ENCODE peak calls at places on chromosomes 3 and 15, in ten cellular contexts. Z, L, P, D, N, K, J, Q, A and I are unnamed samples.

GRCh38 chr15:59401810-59402569 is 29.3 kb upstream of the MYO1E start:
- DNase-seq in Z (no peak), L (no peak), P (no peak), D (no peak), N (no peak), K (no peak), J (no peak), Q (no peak), A (no peak), I (no peak)

GRCh38 chr15:83999396-84000120 is 236.0 kb upstream of the GOLGA6L4 start:
- DNase-seq in Z (no peak), L (no peak), P (no peak), D (peak; percentile 2), N (no peak), K (no peak), J (no peak), Q (no peak), A (no peak), I (no peak)

GRCh38 chr3:134392336-134392983 is 18.2 kb upstream of the AMOTL2 start:
- DNase-seq in Z (no peak), L (peak; percentile 69), P (no peak), D (peak; percentile 34), N (no peak), K (no peak), J (no peak), Q (no peak), A (no peak), I (no peak)

GRCh38 chr3:12553921-12554391 is 2.9 kb upstream of the MKRN2 start:
- DNase-seq in Z (no peak), L (peak; percentile 15), P (no peak), D (no peak), N (peak; percentile 24), K (peak; percentile 38), J (no peak), Q (no peak), A (peak; percentile 23), I (no peak)

GRCh38 chr3:157369712-157370447 is 66.8 kb upstream of the PTX3 start:
- DNase-seq in Z (no peak), L (no peak), P (no peak), D (no peak), N (peak; percentile 45), K (no peak), J (no peak), Q (no peak), A (no peak), I (no peak)

GRCh38 chr15:59255647-59256380 is 49.2 kb downstream of the LDHAL6B start:
- DNase-seq in Z (peak; percentile 22), L (no peak), P (no peak), D (peak; percentile 5), N (no peak), K (no peak), J (no peak), Q (no peak), A (peak; percentile 3), I (no peak)

GRCh38 chr3:31908391-31909097 is 72.5 kb downstream of the OSBPL10 start:
- DNase-seq in Z (no peak), L (no peak), P (no peak), D (peak; percentile 14), N (no peak), K (no peak), J (no peak), Q (no peak), A (no peak), I (no peak)

GRCh38 chr15:50484781-50485180 is 60.6 kb downstream of the USP8 start:
- DNase-seq in Z (no peak), L (no peak), P (no peak), D (no peak), N (no peak), K (no peak), J (no peak), Q (no peak), A (no peak), I (no peak)

GRCh38 chr3:32176989-32177701 is 61.3 kb upstream of the CMTM8 start:
- DNase-seq in Z (peak; percentile 78), L (peak; percentile 23), P (peak; percentile 67), D (peak; percentile 37), N (peak; percentile 64), K (no peak), J (no peak), Q (peak; percentile 56), A (peak; percentile 81), I (no peak)

GRCh38 chr15:95146476-95146875 is 915.1 kb downstream of the MCTP2 start:
- DNase-seq in Z (no peak), L (no peak), P (no peak), D (no peak), N (no peak), K (no peak), J (no peak), Q (no peak), A (no peak), I (no peak)

GRCh38 chr3:27723803-27724458 is 1.8 kb upstream of the EOMES start:
- DNase-seq in Z (no peak), L (no peak), P (peak; percentile 17), D (no peak), N (peak; percentile 39), K (no peak), J (no peak), Q (no peak), A (no peak), I (no peak)

GRCh38 chr3:184353546-184353941 is 7.9 kb downstream of the CLCN2 start:
- DNase-seq in Z (no peak), L (no peak), P (no peak), D (no peak), N (no peak), K (no peak), J (no peak), Q (no peak), A (no peak), I (no peak)

GRCh38 chr3:99747915-99748314 is 69.7 kb upstream of the CMSS1 start:
- DNase-seq in Z (peak; percentile 24), L (peak; percentile 21), P (no peak), D (peak; percentile 32), N (peak; percentile 27), K (no peak), J (no peak), Q (no peak), A (no peak), I (no peak)

GRCh38 chr3:161031134-161031533 is 74.0 kb downstream of the B3GALNT1 start:
- DNase-seq in Z (no peak), L (no peak), P (no peak), D (no peak), N (no peak), K (no peak), J (no peak), Q (no peak), A (no peak), I (no peak)

DNA sequence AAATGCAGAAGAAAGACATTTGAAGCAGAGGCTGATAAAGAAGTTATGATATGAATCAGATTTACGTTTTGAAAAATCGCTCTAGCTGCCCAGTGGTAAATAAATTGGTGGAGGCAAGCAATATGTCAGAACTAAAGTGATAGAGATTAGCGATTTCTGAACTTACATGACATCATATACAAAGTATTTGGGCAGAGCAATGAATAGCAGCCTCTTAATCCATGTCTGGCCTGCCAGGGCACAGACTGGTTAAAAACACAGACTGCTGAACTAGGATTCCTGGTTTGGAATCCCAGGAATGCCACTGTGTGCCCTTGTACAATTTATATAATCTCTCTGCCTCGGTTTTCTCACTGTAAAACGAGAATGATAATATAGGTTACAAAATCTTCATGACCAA is 243.1 kb upstream of the SETMAR start:
- DNase-seq in Z (no peak), L (peak; percentile 24), P (no peak), D (no peak), N (peak; percentile 43), K (no peak), J (no peak), Q (no peak), A (no peak), I (no peak)
- H3K27ac ChIP-seq in Z (no peak overlapping the region), L (no peak overlapping the region), P (no peak overlapping the region), D (no peak overlapping the region), N (no peak overlapping the region), K (no peak overlapping the region), J (no peak overlapping the region), Q (no peak overlapping the region), A (no peak overlapping the region), I (no peak overlapping the region)

DNA sequence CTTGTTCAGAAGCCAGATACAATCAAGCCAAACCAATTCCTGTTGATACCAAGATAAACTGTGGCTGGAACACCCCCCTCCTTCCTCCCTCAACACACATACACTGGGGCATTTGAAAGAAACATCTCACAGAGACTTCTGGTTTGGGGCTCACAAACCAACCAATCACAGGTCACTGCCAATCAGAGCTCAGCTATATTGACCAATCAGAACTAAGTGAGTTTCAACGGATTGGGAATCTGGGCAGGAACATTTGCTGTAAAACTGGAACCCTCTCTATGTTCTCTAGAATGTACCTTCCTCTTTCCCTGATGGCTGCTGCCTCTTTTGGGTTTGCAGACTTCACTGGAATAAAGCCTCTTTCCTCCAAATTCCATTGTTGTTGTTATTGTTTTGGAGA is 340.6 kb upstream of the GOLIM4 start:
- DNase-seq in Z (no peak), L (no peak), P (no peak), D (no peak), N (no peak), K (no peak), J (no peak), Q (no peak), A (no peak), I (no peak)
- H3K27ac ChIP-seq in Z (no peak overlapping the region), L (no peak overlapping the region), P (no peak overlapping the region), D (no peak overlapping the region), N (no peak overlapping the region), K (no peak overlapping the region), J (no peak overlapping the region), Q (no peak overlapping the region), A (no peak overlapping the region), I (no peak overlapping the region)

DNA sequence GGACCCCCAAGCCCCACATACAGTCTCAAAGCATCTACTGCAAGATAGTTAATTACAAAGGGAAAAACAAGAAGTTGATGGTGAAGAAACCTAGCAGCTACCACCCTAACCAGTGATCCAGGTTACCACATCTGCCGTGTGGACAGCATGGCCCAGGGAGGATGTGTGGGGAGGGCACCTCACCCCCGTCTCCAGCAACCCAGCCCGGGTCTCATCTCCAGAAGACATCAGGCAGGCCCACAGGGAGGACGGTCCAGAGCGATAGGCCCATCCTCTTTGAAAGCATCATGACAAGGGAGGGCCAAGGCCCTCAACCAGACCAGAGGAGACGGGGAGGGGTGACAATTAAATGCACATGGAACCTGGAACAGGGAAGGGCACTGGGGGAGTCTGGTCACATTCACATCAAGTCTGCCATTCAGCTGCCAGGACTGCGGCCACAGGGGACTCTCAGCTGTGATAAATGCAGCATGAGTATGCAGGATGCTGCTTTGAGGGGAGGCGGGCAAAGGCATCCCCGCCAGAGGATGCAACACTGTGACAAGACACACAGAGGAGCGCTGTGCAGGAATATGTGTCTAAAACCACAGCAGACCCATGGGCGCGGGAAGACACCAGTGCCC is 18.8 kb downstream of the ZXDC start:
- DNase-seq in Z (no peak), L (no peak), P (no peak), D (no peak), N (no peak), K (no peak), J (no peak), Q (no peak), A (no peak), I (no peak)
- H3K27ac ChIP-seq in Z (no peak overlapping the region), L (no peak overlapping the region), P (no peak overlapping the region), D (no peak overlapping the region), N (no peak overlapping the region), K (no peak overlapping the region), J (no peak overlapping the region), Q (no peak overlapping the region), A (no peak overlapping the region), I (no peak overlapping the region)

GRCh38 chr3:94066829-94067470 is 4.1 kb downstream of the NSUN3 start:
- DNase-seq in Z (no peak), L (no peak), P (no peak), D (no peak), N (no peak), K (no peak), J (no peak), Q (no peak), A (no peak), I (no peak)
- H3K27ac ChIP-seq in Z (no peak overlapping the region), L (no peak overlapping the region), P (no peak overlapping the region), D (no peak overlapping the region), N (no peak overlapping the region), K (no peak overlapping the region), J (no peak overlapping the region), Q (no peak overlapping the region), A (no peak overlapping the region), I (no peak overlapping the region)